ENCODE peak calls at places on chromosome 11, in four cellular contexts. I is stimulated activated CD4-positive, alpha-beta T cell treated with anti-CD3 and anti-CD28 coated beads, Interleukin-15, amount 100 ng/mL, for 24 hours; U is iris pigment epithelial cell; J is neural crest cell. M is an unnamed sample.

GRCh38 chr11:99199336-99199735 is 178.6 kb downstream of the CNTN5 start:
- DNase-seq in I (no peak), U (peak), J (no peak), M (peak)

GRCh38 chr11:1323779-1324178 is 14.3 kb upstream of the TOLLIP start:
- DNase-seq in I (no peak), U (no peak), J (no peak), M (no peak)

GRCh38 chr11:123517559-123518364 is 87.7 kb downstream of the GRAMD1B start:
- DNase-seq in I (no peak), U (no peak), J (no peak), M (no peak)

GRCh38 chr11:73244589-73245240 is 26.6 kb downstream of the P2RY2 start:
- DNase-seq in I (no peak), U (no peak), J (no peak), M (no peak)

GRCh38 chr11:101844608-101845007 is 70.2 kb upstream of the CEP126 start:
- DNase-seq in I (no peak), U (no peak), J (no peak), M (no peak)

GRCh38 chr11:82960000-82960778 is 58.7 kb downstream of the DDIAS start:
- DNase-seq in I (peak), U (no peak), J (no peak), M (no peak)

GRCh38 chr11:10605941-10606381 is 37.5 kb upstream of the LYVE1 start:
- DNase-seq in I (no peak), U (peak), J (peak), M (peak)

GRCh38 chr11:123047947-123048293 is 14.0 kb downstream of the HSPA8 start:
- DNase-seq in I (no peak), U (no peak), J (no peak), M (no peak)

GRCh38 chr11:17490938-17491337 is 14.3 kb upstream of the ABCC8 start:
- DNase-seq in I (no peak), U (no peak), J (no peak), M (no peak)

GRCh38 chr11:86769219-86769618 is 31.1 kb upstream of the PRSS23 start:
- DNase-seq in I (no peak), U (no peak), J (no peak), M (no peak)

GRCh38 chr11:40445391-40445790 is 1014.1 kb downstream of the LRRC4C start:
- DNase-seq in I (no peak), U (no peak), J (no peak), M (no peak)